ENCODE peak calls at places on chromosome 3, in six cellular contexts. W, U, N, D, K and X are unnamed samples.
A peak's percentile ranks its signal among the peaks of the same experiment; 100 is the strongest.

GRCh38 chr3:97235179-97235578 is 420.8 kb downstream of the EPHA6 start:
- DNase-seq in W (no peak), U (no peak), N (no peak), D (no peak), K (no peak), X (no peak)

GRCh38 chr3:81871358-81872152 is 110.1 kb upstream of the GBE1 start:
- DNase-seq in W (no peak), U (peak; percentile 16), N (no peak), D (peak; percentile 7), K (no peak), X (no peak)

GRCh38 chr3:140089403-140090072 is 154.6 kb downstream of the CLSTN2 start:
- DNase-seq in W (no peak), U (no peak), N (no peak), D (no peak), K (no peak), X (no peak)

GRCh38 chr3:45816544-45816943 is 20.2 kb upstream of the SLC6A20 start:
- DNase-seq in W (no peak), U (peak; percentile 47), N (no peak), D (no peak), K (no peak), X (peak; percentile 87)

GRCh38 chr3:128493221-128494151 is 485 bp upstream of the GATA2 start:
- DNase-seq in W (no peak), U (no peak), N (no peak), D (no peak), K (no peak), X (no peak)

GRCh38 chr3:179450901-179451334 is 352 bp downstream of the GNB4 start:
- DNase-seq in W (peak; percentile 8), U (peak; percentile 40), N (peak; percentile 6), D (peak; percentile 43), K (peak; percentile 78), X (no peak)

GRCh38 chr3:155232605-155233004 is 60.9 kb downstream of the STRIT1 start:
- DNase-seq in W (peak; percentile 6), U (peak; percentile 90), N (peak; percentile 84), D (peak; percentile 38), K (peak; percentile 56), X (peak; percentile 64)

GRCh38 chr3:79056498-79056897 is 711.3 kb downstream of the ROBO1 start:
- DNase-seq in W (no peak), U (no peak), N (no peak), D (peak; percentile 8), K (no peak), X (no peak)

GRCh38 chr3:170222647-170223541 is 670 bp downstream of the PRKCI start:
- DNase-seq in W (peak; percentile 41), U (peak; percentile 20), N (peak; percentile 28), D (peak; percentile 63), K (peak; percentile 78), X (peak; percentile 50)

GRCh38 chr3:131976448-131976847 is 58.4 kb downstream of the CPNE4 start:
- DNase-seq in W (no peak), U (no peak), N (no peak), D (no peak), K (no peak), X (no peak)

GRCh38 chr3:194802125-194802433 is 116.4 kb downstream of the FAM43A start:
- DNase-seq in W (no peak), U (no peak), N (no peak), D (no peak), K (no peak), X (no peak)

GRCh38 chr3:134896696-134897095 is 101.6 kb downstream of the EPHB1 start:
- DNase-seq in W (no peak), U (no peak), N (no peak), D (no peak), K (no peak), X (no peak)

GRCh38 chr3:179565496-179565895 is 2.8 kb downstream of the ACTL6A start:
- DNase-seq in W (no peak), U (no peak), N (no peak), D (no peak), K (no peak), X (no peak)

GRCh38 chr3:141087071-141087824 is 36.1 kb downstream of the SPSB4 start:
- DNase-seq in W (peak; percentile 4), U (no peak), N (no peak), D (no peak), K (no peak), X (no peak)

GRCh38 chr3:113274959-113275556 is 63.7 kb downstream of the BOC start:
- DNase-seq in W (no peak), U (no peak), N (peak; percentile 49), D (no peak), K (no peak), X (no peak)

GRCh38 chr3:28348286-28348636 is 260 bp upstream of the ZCWPW2 start:
- DNase-seq in W (no peak), U (no peak), N (no peak), D (no peak), K (no peak), X (no peak)

GRCh38 chr3:24196526-24196925 is 251.4 kb downstream of the NR1D2 start:
- DNase-seq in W (no peak), U (peak; percentile 44), N (no peak), D (no peak), K (no peak), X (no peak)

GRCh38 chr3:123899300-123899865 is 15.3 kb upstream of the MYLK start:
- DNase-seq in W (no peak), U (no peak), N (no peak), D (no peak), K (no peak), X (peak; percentile 29)

GRCh38 chr3:63582943-63583500 is 69.5 kb upstream of the SNTN start:
- DNase-seq in W (no peak), U (no peak), N (no peak), D (no peak), K (no peak), X (no peak)

GRCh38 chr3:120182613-120183524 is 88.6 kb upstream of the GSK3B start:
- DNase-seq in W (peak; percentile 34), U (peak; percentile 71), N (peak; percentile 17), D (no peak), K (no peak), X (no peak)

GRCh38 chr3:61414456-61414855 is 146.9 kb upstream of the PTPRG start:
- DNase-seq in W (no peak), U (no peak), N (no peak), D (no peak), K (no peak), X (no peak)

GRCh38 chr3:114435733-114436132 is 141.9 kb downstream of the TIGIT start:
- DNase-seq in W (no peak), U (no peak), N (no peak), D (no peak), K (no peak), X (no peak)

GRCh38 chr3:11120091-11120845 is 34.0 kb upstream of the HRH1 start:
- DNase-seq in W (no peak), U (peak; percentile 72), N (no peak), D (no peak), K (no peak), X (no peak)

GRCh38 chr3:112117826-112118571 is 15.0 kb downstream of the GCSAM start:
- DNase-seq in W (no peak), U (no peak), N (no peak), D (no peak), K (peak; percentile 65), X (no peak)

GRCh38 chr3:16883057-16883725 is 1.6 kb upstream of the PLCL2 start:
- DNase-seq in W (no peak), U (no peak), N (no peak), D (peak; percentile 50), K (peak; percentile 51), X (no peak)

GRCh38 chr3:184015381-184016019 is 2.2 kb downstream of the ABCC5 start:
- DNase-seq in W (no peak), U (no peak), N (no peak), D (peak; percentile 38), K (no peak), X (no peak)

GRCh38 chr3:29605845-29606244 is 325.0 kb downstream of the RBMS3 start:
- DNase-seq in W (peak; percentile 72), U (peak; percentile 73), N (no peak), D (no peak), K (no peak), X (no peak)

GRCh38 chr3:37183375-37183831 is 9.0 kb upstream of the LRRFIP2 start:
- DNase-seq in W (peak; percentile 57), U (peak; percentile 94), N (peak; percentile 54), D (no peak), K (no peak), X (peak; percentile 100)

GRCh38 chr3:178434206-178434805 is 101.9 kb upstream of the KCNMB2 start:
- DNase-seq in W (peak; percentile 1), U (peak; percentile 33), N (no peak), D (no peak), K (no peak), X (no peak)
- H3K4me1 ChIP-seq in W (peaks cover 4% of the 10 kb centered on the region), U (no peaks in the 10 kb centered on the region), N (no peaks in the 10 kb centered on the region), D (no peaks in the 10 kb centered on the region), K (no peaks in the 10 kb centered on the region), X (no peaks in the 10 kb centered on the region)

GRCh38 chr3:168094877-168095610 is 680 bp downstream of the GOLIM4 start:
- DNase-seq in W (peak; percentile 71), U (peak; percentile 69), N (peak; percentile 31), D (peak; percentile 68), K (peak; percentile 88), X (peak; percentile 72)
- TF ChIP-seq CTCF in W (no peak), U (peak; percentile 25), N (no peak), D (no peak), K (peak; percentile 30), X (peak; percentile 30)

GRCh38 chr3:126187920-126188319 is 7.5 kb upstream of the ALDH1L1 start:
- DNase-seq in W (no peak), U (no peak), N (no peak), D (no peak), K (no peak), X (no peak)
- H3K27ac ChIP-seq in W (no peak overlapping the region), U (no peak overlapping the region), N (no peak overlapping the region), D (no peak overlapping the region), K (no peak overlapping the region), X (no peak overlapping the region)

GRCh38 chr3:149638401-149639092 is 19.3 kb downstream of the WWTR1 start:
- DNase-seq in W (no peak), U (peak; percentile 47), N (peak; percentile 20), D (peak; percentile 40), K (no peak), X (no peak)
- H3K4me1 ChIP-seq in W (peaks cover 39% of the 10 kb centered on the region), U (peaks cover 17% of the 10 kb centered on the region), N (peaks cover 14% of the 10 kb centered on the region), D (peaks cover 33% of the 10 kb centered on the region), K (peaks cover 61% of the 10 kb centered on the region), X (no peaks in the 10 kb centered on the region)